ENCODE peak calls at places on chromosomes 5 and 9, in seven cellular contexts. One of them, this sample, is unnamed.

GRCh38 chr9:110248361-110248760 is 7.9 kb downstream of the TXN start:
- DNase-seq in SK-N-SH: no peak
- DNase-seq in H1: no peak
- DNase-seq in HCT116: no peak
- DNase-seq in HepG2: no peak
- DNase-seq in K562: no peak
- DNase-seq in GM12878: no peak
- DNase-seq in this sample: peak

GRCh38 chr9:104092192-104092591 is 1.9 kb upstream of the SMC2 start:
- DNase-seq in SK-N-SH: no peak
- DNase-seq in H1: no peak
- DNase-seq in HCT116: no peak
- DNase-seq in HepG2: no peak
- DNase-seq in K562: no peak
- DNase-seq in GM12878: no peak
- DNase-seq in this sample: no peak

GRCh38 chr5:180201051-180201987 is 7.7 kb downstream of the RASGEF1C start:
- DNase-seq in SK-N-SH: peak
- DNase-seq in H1: peak
- DNase-seq in HCT116: peak
- DNase-seq in HepG2: peak
- DNase-seq in K562: peak
- DNase-seq in GM12878: no peak
- DNase-seq in this sample: peak

GRCh38 chr5:153223376-153223775 is 267.1 kb upstream of the GRIA1 start:
- DNase-seq in SK-N-SH: no peak
- DNase-seq in H1: no peak
- DNase-seq in HCT116: no peak
- DNase-seq in HepG2: no peak
- DNase-seq in K562: no peak
- DNase-seq in GM12878: no peak
- DNase-seq in this sample: no peak

GRCh38 chr9:38182321-38182720 is 113.3 kb upstream of the SHB start:
- DNase-seq in SK-N-SH: no peak
- DNase-seq in H1: no peak
- DNase-seq in HCT116: no peak
- DNase-seq in HepG2: no peak
- DNase-seq in K562: no peak
- DNase-seq in GM12878: peak
- DNase-seq in this sample: no peak

GRCh38 chr9:107819772-107820171 is 330.2 kb upstream of the KLF4 start:
- DNase-seq in SK-N-SH: no peak
- DNase-seq in H1: no peak
- DNase-seq in HCT116: no peak
- DNase-seq in HepG2: no peak
- DNase-seq in K562: no peak
- DNase-seq in GM12878: no peak
- DNase-seq in this sample: peak

GRCh38 chr9:108419379-108419778 is 436.4 kb downstream of the ACTL7B start:
- DNase-seq in SK-N-SH: no peak
- DNase-seq in H1: no peak
- DNase-seq in HCT116: no peak
- DNase-seq in HepG2: no peak
- DNase-seq in K562: no peak
- DNase-seq in GM12878: no peak
- DNase-seq in this sample: no peak

GRCh38 chr9:82184524-82184923 is 196.0 kb downstream of the SPATA31D1 start:
- DNase-seq in SK-N-SH: no peak
- DNase-seq in H1: no peak
- DNase-seq in HCT116: no peak
- DNase-seq in HepG2: no peak
- DNase-seq in K562: no peak
- DNase-seq in GM12878: no peak
- DNase-seq in this sample: no peak

GRCh38 chr9:87179556-87180340 is 232.4 kb upstream of the GAS1 start:
- DNase-seq in SK-N-SH: no peak
- DNase-seq in H1: no peak
- DNase-seq in HCT116: no peak
- DNase-seq in HepG2: no peak
- DNase-seq in K562: no peak
- DNase-seq in GM12878: no peak
- DNase-seq in this sample: no peak

GRCh38 chr5:1494780-1495524 is 28.8 kb downstream of the LPCAT1 start:
- DNase-seq in SK-N-SH: no peak
- DNase-seq in H1: no peak
- DNase-seq in HCT116: no peak
- DNase-seq in HepG2: no peak
- DNase-seq in K562: no peak
- DNase-seq in GM12878: peak
- DNase-seq in this sample: no peak

GRCh38 chr9:91308144-91308543 is 53.6 kb downstream of the AUH start:
- DNase-seq in SK-N-SH: no peak
- DNase-seq in H1: no peak
- DNase-seq in HCT116: no peak
- DNase-seq in HepG2: no peak
- DNase-seq in K562: no peak
- DNase-seq in GM12878: no peak
- DNase-seq in this sample: no peak

GRCh38 chr5:2223303-2223702 is 340.6 kb upstream of the IRX4 start:
- DNase-seq in SK-N-SH: no peak
- DNase-seq in H1: no peak
- DNase-seq in HCT116: no peak
- DNase-seq in HepG2: no peak
- DNase-seq in K562: no peak
- DNase-seq in GM12878: no peak
- DNase-seq in this sample: no peak

GRCh38 chr5:160155017-160155725 is 35.9 kb upstream of the PWWP2A start:
- DNase-seq in SK-N-SH: no peak
- DNase-seq in H1: no peak
- DNase-seq in HCT116: no peak
- DNase-seq in HepG2: no peak
- DNase-seq in K562: no peak
- DNase-seq in GM12878: no peak
- DNase-seq in this sample: peak

GRCh38 chr5:103041071-103041676 is 78.8 kb downstream of the GIN1 start:
- DNase-seq in SK-N-SH: peak
- DNase-seq in H1: no peak
- DNase-seq in HCT116: peak
- DNase-seq in HepG2: peak
- DNase-seq in K562: no peak
- DNase-seq in GM12878: no peak
- DNase-seq in this sample: peak

GRCh38 chr9:125821078-125821477 is 73.9 kb downstream of the PBX3 start:
- DNase-seq in SK-N-SH: no peak
- DNase-seq in H1: no peak
- DNase-seq in HCT116: no peak
- DNase-seq in HepG2: no peak
- DNase-seq in K562: no peak
- DNase-seq in GM12878: no peak
- DNase-seq in this sample: no peak

GRCh38 chr5:169945831-169946261 is 34.4 kb downstream of the INSYN2B start:
- DNase-seq in SK-N-SH: peak
- DNase-seq in H1: no peak
- DNase-seq in HCT116: no peak
- DNase-seq in HepG2: no peak
- DNase-seq in K562: no peak
- DNase-seq in GM12878: no peak
- DNase-seq in this sample: no peak

GRCh38 chr9:132074736-132075135 is 4.9 kb downstream of the MED27 start:
- DNase-seq in SK-N-SH: no peak
- DNase-seq in H1: no peak
- DNase-seq in HCT116: no peak
- DNase-seq in HepG2: no peak
- DNase-seq in K562: no peak
- DNase-seq in GM12878: no peak
- DNase-seq in this sample: no peak

GRCh38 chr9:134908524-134909364 is 9.0 kb downstream of the FCN1 start:
- DNase-seq in SK-N-SH: no peak
- DNase-seq in H1: no peak
- DNase-seq in HCT116: no peak
- DNase-seq in HepG2: no peak
- DNase-seq in K562: peak
- DNase-seq in GM12878: no peak
- DNase-seq in this sample: no peak

GRCh38 chr5:176596689-176597416 is 13.1 kb downstream of the GPRIN1 start:
- DNase-seq in SK-N-SH: no peak
- DNase-seq in H1: no peak
- DNase-seq in HCT116: no peak
- DNase-seq in HepG2: no peak
- DNase-seq in K562: no peak
- DNase-seq in GM12878: no peak
- DNase-seq in this sample: no peak

GRCh38 chr5:133245191-133246052 is 193.6 kb downstream of the HSPA4 start:
- DNase-seq in SK-N-SH: no peak
- DNase-seq in H1: peak
- DNase-seq in HCT116: peak
- DNase-seq in HepG2: peak
- DNase-seq in K562: peak
- DNase-seq in GM12878: no peak
- DNase-seq in this sample: no peak

GRCh38 chr5:44275908-44276307 is 113.3 kb downstream of the FGF10 start:
- DNase-seq in SK-N-SH: no peak
- DNase-seq in H1: no peak
- DNase-seq in HCT116: no peak
- DNase-seq in HepG2: no peak
- DNase-seq in K562: no peak
- DNase-seq in GM12878: no peak
- DNase-seq in this sample: no peak

GRCh38 chr9:132241840-132242620 is 80.2 kb downstream of the NTNG2 start:
- DNase-seq in SK-N-SH: peak
- DNase-seq in H1: no peak
- DNase-seq in HCT116: no peak
- DNase-seq in HepG2: no peak
- DNase-seq in K562: no peak
- DNase-seq in GM12878: no peak
- DNase-seq in this sample: no peak

GRCh38 chr5:6889030-6889429 is 175.8 kb downstream of the TENT4A start:
- DNase-seq in SK-N-SH: no peak
- DNase-seq in H1: no peak
- DNase-seq in HCT116: no peak
- DNase-seq in HepG2: no peak
- DNase-seq in K562: no peak
- DNase-seq in GM12878: no peak
- DNase-seq in this sample: no peak

GRCh38 chr9:118094387-118094786 is 390.2 kb downstream of the TLR4 start:
- DNase-seq in SK-N-SH: no peak
- DNase-seq in H1: no peak
- DNase-seq in HCT116: no peak
- DNase-seq in HepG2: no peak
- DNase-seq in K562: no peak
- DNase-seq in GM12878: no peak
- DNase-seq in this sample: no peak

GRCh38 chr5:138438724-138439536 is at the start of gene REEP2:
- DNase-seq in SK-N-SH: peak
- DNase-seq in H1: peak
- DNase-seq in HCT116: no peak
- DNase-seq in HepG2: no peak
- DNase-seq in K562: peak
- DNase-seq in GM12878: no peak
- DNase-seq in this sample: peak

GRCh38 chr9:93665566-93666278 is 89.3 kb downstream of the PHF2 start:
- DNase-seq in SK-N-SH: no peak
- DNase-seq in H1: no peak
- DNase-seq in HCT116: no peak
- DNase-seq in HepG2: no peak
- DNase-seq in K562: no peak
- DNase-seq in GM12878: no peak
- DNase-seq in this sample: no peak
- TF ChIP-seq JUND in SK-N-SH: no peak
- TF ChIP-seq JUND in H1: no peak
- TF ChIP-seq JUND in HCT116: no peak
- TF ChIP-seq JUND in HepG2: no peak
- TF ChIP-seq JUND in K562: no peak
- TF ChIP-seq JUND in GM12878: no peak
- TF ChIP-seq JUND in this sample: no peak

GRCh38 chr9:27194401-27195091 is 85.5 kb downstream of the TEK start:
- DNase-seq in SK-N-SH: no peak
- DNase-seq in H1: no peak
- DNase-seq in HCT116: peak
- DNase-seq in HepG2: no peak
- DNase-seq in K562: no peak
- DNase-seq in GM12878: no peak
- DNase-seq in this sample: no peak
- TF ChIP-seq JUND in SK-N-SH: peak
- TF ChIP-seq JUND in H1: no peak
- TF ChIP-seq JUND in HCT116: peak
- TF ChIP-seq JUND in HepG2: no peak
- TF ChIP-seq JUND in K562: no peak
- TF ChIP-seq JUND in GM12878: no peak
- TF ChIP-seq JUND in this sample: no peak

DNA sequence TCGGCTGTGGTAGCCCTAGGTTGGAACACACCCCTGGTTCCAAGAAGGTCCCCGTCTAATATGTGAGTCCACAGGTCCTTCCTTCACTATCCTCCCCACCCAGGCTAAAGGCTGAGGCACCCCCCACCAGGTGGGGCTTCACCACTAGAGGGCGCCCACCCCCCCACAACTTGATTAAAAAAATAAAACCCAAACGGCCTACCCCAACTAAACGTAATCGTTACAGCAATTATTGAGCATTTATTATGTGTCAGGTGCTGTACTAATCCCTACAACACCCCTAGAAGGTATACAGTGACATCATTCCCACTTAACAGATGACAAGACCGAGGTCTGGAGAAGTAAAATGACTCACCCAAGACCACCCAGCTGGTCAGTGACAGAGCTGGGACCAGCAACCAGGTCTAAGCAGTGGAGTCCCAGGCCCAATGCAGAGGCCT is 65.0 kb downstream of the FGF18 start:
- DNase-seq in SK-N-SH: peak
- DNase-seq in H1: no peak
- DNase-seq in HCT116: peak
- DNase-seq in HepG2: no peak
- DNase-seq in K562: peak
- DNase-seq in GM12878: no peak
- DNase-seq in this sample: peak
- TF ChIP-seq JUND in SK-N-SH: no peak
- TF ChIP-seq JUND in H1: no peak
- TF ChIP-seq JUND in HCT116: no peak
- TF ChIP-seq JUND in HepG2: no peak
- TF ChIP-seq JUND in K562: no peak
- TF ChIP-seq JUND in GM12878: no peak
- TF ChIP-seq JUND in this sample: no peak

GRCh38 chr9:34070601-34071340 is 22.1 kb upstream of the UBAP2 start:
- DNase-seq in SK-N-SH: no peak
- DNase-seq in H1: no peak
- DNase-seq in HCT116: no peak
- DNase-seq in HepG2: no peak
- DNase-seq in K562: no peak
- DNase-seq in GM12878: no peak
- DNase-seq in this sample: no peak

GRCh38 chr9:34069831-34070230 is 21.1 kb upstream of the UBAP2 start:
- DNase-seq in SK-N-SH: no peak
- DNase-seq in H1: no peak
- DNase-seq in HCT116: no peak
- DNase-seq in HepG2: no peak
- DNase-seq in K562: no peak
- DNase-seq in GM12878: no peak
- DNase-seq in this sample: no peak

GRCh38 chr9:34072410-34072809 is 23.7 kb upstream of the UBAP2 start:
- DNase-seq in SK-N-SH: no peak
- DNase-seq in H1: no peak
- DNase-seq in HCT116: peak
- DNase-seq in HepG2: no peak
- DNase-seq in K562: no peak
- DNase-seq in GM12878: no peak
- DNase-seq in this sample: peak

GRCh38 chr9:34072868-34073590 is 24.3 kb upstream of the UBAP2 start:
- DNase-seq in SK-N-SH: no peak
- DNase-seq in H1: no peak
- DNase-seq in HCT116: no peak
- DNase-seq in HepG2: peak
- DNase-seq in K562: no peak
- DNase-seq in GM12878: no peak
- DNase-seq in this sample: no peak
- TF ChIP-seq JUND in SK-N-SH: no peak
- TF ChIP-seq JUND in H1: no peak
- TF ChIP-seq JUND in HCT116: no peak
- TF ChIP-seq JUND in HepG2: peak
- TF ChIP-seq JUND in K562: no peak
- TF ChIP-seq JUND in GM12878: no peak
- TF ChIP-seq JUND in this sample: no peak